ENCODE peak calls at places on chromosomes 16 and 17, in four cellular contexts. S is heart right ventricle, U is body of pancreas, N is heart left ventricle. B is an unnamed sample.

GRCh38 chr17:36761203-36761945 is 160.0 kb downstream of the MRM1 start:
- ATAC-seq in S (no peak), U (no peak), N (no peak), B (no peak)

GRCh38 chr17:66283296-66283934 is 19.0 kb upstream of the PRKCA start:
- ATAC-seq in S (no peak), U (no peak), N (no peak), B (no peak)

GRCh38 chr17:76532072-76532651 is 5.3 kb downstream of the CYGB start:
- ATAC-seq in S (no peak), U (no peak), N (no peak), B (no peak)

GRCh38 chr16:64983983-64984382 is 137.9 kb downstream of the CDH11 start:
- ATAC-seq in S (peak; percentile 82), U (no peak), N (peak; percentile 81), B (no peak)

GRCh38 chr17:16927641-16928321 is 44.1 kb downstream of the TNFRSF13B start:
- ATAC-seq in S (no peak), U (no peak), N (no peak), B (no peak)

GRCh38 chr16:83971165-83972130 is 3.4 kb downstream of the NECAB2 start:
- ATAC-seq in S (no peak), U (no peak), N (no peak), B (no peak)

GRCh38 chr16:67780847-67781547 is 25.4 kb downstream of the RANBP10 start:
- ATAC-seq in S (peak; percentile 21), U (no peak), N (peak; percentile 18), B (no peak)

GRCh38 chr16:61576476-61576875 is 459.8 kb downstream of the CDH8 start:
- ATAC-seq in S (no peak), U (no peak), N (no peak), B (no peak)

GRCh38 chr17:78745407-78746088 is 36.5 kb downstream of the CYTH1 start:
- ATAC-seq in S (no peak), U (no peak), N (no peak), B (no peak)

GRCh38 chr17:62950067-62950466 is 16.0 kb upstream of the TANC2 start:
- ATAC-seq in S (peak; percentile 93), U (peak; percentile 62), N (peak; percentile 97), B (no peak)

GRCh38 chr16:58393138-58393504 is 850 bp downstream of the GINS3 start:
- ATAC-seq in S (peak; percentile 38), U (no peak), N (peak; percentile 26), B (no peak)

GRCh38 chr16:27460213-27460612 is 58.2 kb downstream of the IL21R start:
- ATAC-seq in S (peak; percentile 17), U (no peak), N (peak; percentile 29), B (no peak)
- H3K36me3 ChIP-seq in S (peaks cover 59% of the 10 kb centered on the region), U (peaks cover 23% of the 10 kb centered on the region), N (peaks cover 55% of the 10 kb centered on the region), B (peaks cover 56% of the 10 kb centered on the region)

DNA sequence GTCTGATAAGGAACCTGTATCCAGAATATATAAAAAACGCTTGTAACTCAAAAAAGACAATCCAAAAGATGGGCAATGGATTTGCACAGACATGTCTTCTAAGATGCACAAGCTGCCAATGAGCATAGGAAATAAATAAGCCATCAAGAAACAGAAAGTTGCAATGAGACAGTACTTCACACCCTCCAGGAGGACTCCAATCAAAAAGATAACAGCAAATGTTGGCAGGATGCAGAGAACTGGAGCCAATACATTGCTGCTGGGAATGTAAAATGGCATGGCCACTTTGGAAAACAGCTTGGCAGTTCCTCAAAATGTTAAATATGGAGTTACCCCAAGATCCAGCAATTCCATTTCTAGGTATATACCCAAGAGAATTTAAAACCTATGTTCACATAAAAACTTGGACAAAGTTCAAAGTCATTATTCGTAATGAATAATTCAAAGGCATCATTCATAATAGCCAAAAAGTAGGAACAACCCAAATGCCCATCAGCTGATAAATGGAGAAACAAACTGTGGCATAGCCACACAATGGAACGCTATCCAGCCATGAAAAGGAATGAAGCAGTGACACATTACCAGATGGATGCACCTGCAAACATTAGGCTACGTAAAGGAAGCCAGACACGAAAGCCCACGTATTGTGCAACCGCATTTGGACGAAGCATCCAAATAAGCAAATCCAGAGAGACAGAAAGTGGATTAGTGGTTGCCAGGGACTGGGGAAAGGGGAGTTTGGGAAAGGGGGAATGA is 25.6 kb downstream of the GGA2 start:
- ATAC-seq in S (no peak), U (no peak), N (no peak), B (no peak)
- H3K36me3 ChIP-seq in S (peaks cover 98% of the 10 kb centered on the region), U (peaks cover 27% of the 10 kb centered on the region), N (peaks cover 99% of the 10 kb centered on the region), B (no peaks in the 10 kb centered on the region)

GRCh38 chr16:77711775-77712174 is 10.5 kb upstream of the NUDT7 start:
- ATAC-seq in S (no peak), U (no peak), N (no peak), B (no peak)
- H3K36me3 ChIP-seq in S (no peaks in the 10 kb centered on the region), U (no peaks in the 10 kb centered on the region), N (no peaks in the 10 kb centered on the region), B (no peaks in the 10 kb centered on the region)

DNA sequence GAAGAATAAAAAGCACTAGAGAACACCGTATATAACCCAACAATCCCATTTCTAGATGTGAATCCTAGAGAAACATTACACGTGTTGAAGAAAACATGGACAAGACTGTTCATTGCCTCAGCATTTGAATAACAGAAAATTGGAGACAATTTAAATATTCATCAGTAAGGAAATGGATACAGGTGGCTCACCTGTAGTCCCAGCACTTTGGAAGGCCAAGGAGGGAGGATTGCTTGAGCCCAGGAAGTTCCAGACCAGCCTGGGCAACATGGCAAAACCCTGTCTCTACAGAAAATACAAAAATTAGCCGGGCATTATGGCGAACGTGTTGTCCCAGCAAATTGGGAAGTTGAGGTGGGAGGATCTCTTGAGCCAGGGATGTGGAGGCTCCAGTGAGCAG is 2.7 kb upstream of the ATAD5 start:
- ATAC-seq in S (no peak), U (no peak), N (no peak), B (no peak)
- H3K36me3 ChIP-seq in S (no peaks in the 10 kb centered on the region), U (no peaks in the 10 kb centered on the region), N (no peaks in the 10 kb centered on the region), B (no peaks in the 10 kb centered on the region)

GRCh38 chr17:80363120-80363515 is 51.8 kb upstream of the ENDOV start:
- ATAC-seq in S (peak; percentile 34), U (peak; percentile 29), N (peak; percentile 11), B (no peak)
- H3K36me3 ChIP-seq in S (peaks cover 100% of the 10 kb centered on the region), U (peaks cover 9% of the 10 kb centered on the region), N (peaks cover 100% of the 10 kb centered on the region), B (peaks cover 100% of the 10 kb centered on the region)

GRCh38 chr17:31869797-31870568 is 10.9 kb upstream of the COPRS start:
- ATAC-seq in S (no peak), U (no peak), N (no peak), B (no peak)

GRCh38 chr17:31869031-31869430 is 10.0 kb upstream of the COPRS start:
- ATAC-seq in S (no peak), U (no peak), N (no peak), B (no peak)
- H3K36me3 ChIP-seq in S (peaks cover 100% of the 10 kb centered on the region), U (peaks cover 7% of the 10 kb centered on the region), N (peaks cover 98% of the 10 kb centered on the region), B (peaks cover 100% of the 10 kb centered on the region)

DNA sequence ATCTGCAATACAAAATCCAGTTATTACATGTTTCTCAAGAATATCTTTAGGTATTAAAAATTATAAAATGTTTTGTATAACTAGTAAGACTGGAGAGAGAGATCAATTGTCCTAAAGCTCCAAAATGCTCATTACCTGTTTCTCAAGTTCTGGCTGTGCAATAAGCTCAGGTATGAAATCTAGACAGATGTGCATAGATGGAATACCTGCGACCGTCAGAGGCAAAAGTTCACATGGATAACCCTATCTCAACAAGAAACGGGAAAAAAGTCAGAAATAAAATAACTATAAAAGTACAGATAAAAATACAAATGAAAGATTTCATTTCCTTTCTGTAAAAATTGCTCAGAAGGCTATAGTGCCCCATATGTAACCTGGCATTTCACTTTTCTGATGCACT is 5.8 kb upstream of the BRIP1 start:
- ATAC-seq in S (no peak), U (no peak), N (no peak), B (no peak)
- H3K36me3 ChIP-seq in S (peaks cover 71% of the 10 kb centered on the region), U (no peaks in the 10 kb centered on the region), N (peaks cover 71% of the 10 kb centered on the region), B (peaks cover 4% of the 10 kb centered on the region)

GRCh38 chr16:28837672-28838557 is 8.2 kb downstream of the TUFM start:
- ATAC-seq in S (no peak), U (no peak), N (no peak), B (no peak)
- H3K36me3 ChIP-seq in S (peaks cover 80% of the 10 kb centered on the region), U (peaks cover 22% of the 10 kb centered on the region), N (peaks cover 79% of the 10 kb centered on the region), B (peaks cover 69% of the 10 kb centered on the region)

GRCh38 chr17:2149934-2150333 is 95.0 kb downstream of the HIC1 start:
- ATAC-seq in S (no peak), U (no peak), N (no peak), B (no peak)
- H3K36me3 ChIP-seq in S (peaks cover 30% of the 10 kb centered on the region), U (no peaks in the 10 kb centered on the region), N (peaks cover 36% of the 10 kb centered on the region), B (peaks cover 64% of the 10 kb centered on the region)

GRCh38 chr16:23694707-23695373 is 16.2 kb downstream of the PLK1 start:
- ATAC-seq in S (peak; percentile 46), U (no peak), N (peak; percentile 39), B (peak; percentile 28)

GRCh38 chr16:23689442-23690187 is 10.9 kb downstream of the PLK1 start:
- ATAC-seq in S (no peak), U (no peak), N (no peak), B (no peak)

GRCh38 chr16:23690771-23691482 is 12.2 kb downstream of the PLK1 start:
- ATAC-seq in S (no peak), U (no peak), N (no peak), B (no peak)

GRCh38 chr16:23692190-23692837 is 13.6 kb downstream of the PLK1 start:
- ATAC-seq in S (no peak), U (no peak), N (no peak), B (no peak)

DNA sequence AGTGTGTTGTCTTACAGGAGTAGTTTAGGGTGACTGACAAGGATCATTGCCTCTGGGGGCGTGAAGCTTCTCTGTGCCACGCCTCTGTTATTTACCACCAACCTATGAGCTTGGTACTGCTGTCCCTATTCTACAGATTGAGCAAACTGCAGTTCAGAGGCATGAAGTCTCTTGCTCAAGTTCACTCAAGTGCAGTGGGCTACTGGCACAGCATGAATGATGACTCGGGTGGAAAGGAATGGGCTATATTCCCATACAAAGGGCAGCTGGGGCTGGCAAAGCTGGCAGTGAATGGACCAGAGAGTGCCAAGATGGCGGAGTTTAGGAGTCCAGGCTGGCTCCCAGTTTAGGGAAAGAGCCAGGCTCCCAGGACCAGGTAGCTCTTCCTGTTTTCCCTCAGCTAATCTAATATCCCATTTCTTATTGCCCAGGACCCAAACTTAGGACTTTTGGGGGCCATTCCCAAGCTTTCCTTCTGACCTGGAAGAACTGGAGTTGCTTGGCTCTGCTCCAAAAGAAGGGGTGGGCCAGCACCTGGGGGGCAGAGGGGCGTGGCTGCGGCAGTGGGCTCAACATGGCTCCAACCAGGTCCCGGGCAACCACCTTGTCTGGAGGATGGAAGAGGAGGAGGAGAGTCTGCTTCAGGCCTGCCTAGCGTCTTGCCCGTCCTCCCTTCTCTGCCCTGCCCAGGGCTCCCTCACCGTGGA is 12.9 kb downstream of the PLK1 start:
- ATAC-seq in S (no peak), U (no peak), N (no peak), B (no peak)
- H3K36me3 ChIP-seq in S (peaks cover 51% of the 10 kb centered on the region), U (peaks cover 8% of the 10 kb centered on the region), N (peaks cover 46% of the 10 kb centered on the region), B (no peaks in the 10 kb centered on the region)

B was measured in gastroesophageal sphincter.